ENCODE peak calls at places on chromosomes 4 and X, in seven cellular contexts. C is A549; Z is dorsolateral prefrontal cortex; K is fibroblast of the aortic adventitia; U is GM13976; P is CD8-positive, alpha-beta T cell; R is K562. F is an unnamed sample.
A peak's percentile ranks its signal among the peaks of the same experiment; 100 is the strongest.

GRCh38 chr4:22245294-22245693 is 270.6 kb downstream of the ADGRA3 start:
- DNase-seq in C (no peak), Z (no peak), K (no peak), U (no peak), P (no peak), R (no peak), F (no peak)

GRCh38 chr4:138115053-138115452 is 127.1 kb downstream of the SLC7A11 start:
- DNase-seq in C (no peak), Z (no peak), K (no peak), U (no peak), P (no peak), R (no peak), F (no peak)

GRCh38 chrX:9340619-9341304 is 124.1 kb upstream of the TBL1X start:
- DNase-seq in C (no peak), Z (peak; percentile 12), K (peak; percentile 82), U (peak; percentile 40), P (peak; percentile 66), R (no peak), F (no peak)

GRCh38 chr4:151409470-151410313 is 716 bp downstream of the FHIP1A start:
- DNase-seq in C (no peak), Z (peak; percentile 33), K (no peak), U (peak; percentile 37), P (no peak), R (peak; percentile 10), F (peak; percentile 49)

GRCh38 chr4:7286170-7286569 is 93.8 kb downstream of the SORCS2 start:
- DNase-seq in C (no peak), Z (no peak), K (no peak), U (no peak), P (no peak), R (no peak), F (no peak)

GRCh38 chrX:80216086-80216485 is 201.5 kb downstream of the TBX22 start:
- DNase-seq in C (peak; percentile 63), Z (no peak), K (peak; percentile 83), U (no peak), P (no peak), R (no peak), F (no peak)

GRCh38 chr4:28557755-28558154 is 1697.1 kb downstream of the STIM2 start:
- DNase-seq in C (no peak), Z (no peak), K (peak; percentile 46), U (no peak), P (no peak), R (no peak), F (no peak)

GRCh38 chrX:37781808-37782207 is 1.9 kb downstream of the CYBB start:
- DNase-seq in C (no peak), Z (no peak), K (no peak), U (no peak), P (no peak), R (no peak), F (no peak)

GRCh38 chrX:21926116-21926515 is 14.4 kb upstream of the SMS start:
- DNase-seq in C (peak; percentile 18), Z (no peak), K (peak; percentile 69), U (no peak), P (no peak), R (no peak), F (no peak)

GRCh38 chr4:158051401-158052235 is 121.2 kb downstream of the GASK1B start:
- DNase-seq in C (peak; percentile 6), Z (no peak), K (peak; percentile 99), U (no peak), P (no peak), R (no peak), F (no peak)

GRCh38 chrX:24027985-24028384 is 999 bp upstream of the KLHL15 start:
- DNase-seq in C (no peak), Z (no peak), K (no peak), U (no peak), P (no peak), R (no peak), F (no peak)

GRCh38 chr4:53196195-53196641 is 169.6 kb downstream of the SCFD2 start:
- DNase-seq in C (no peak), Z (no peak), K (peak; percentile 25), U (no peak), P (no peak), R (no peak), F (no peak)

GRCh38 chr4:180960758-180961401 is 1282.3 kb upstream of the TENM3 start:
- DNase-seq in C (no peak), Z (no peak), K (peak; percentile 24), U (no peak), P (no peak), R (no peak), F (no peak)

GRCh38 chr4:5037553-5038551 is 13.4 kb upstream of the STK32B start:
- DNase-seq in C (peak; percentile 85), Z (no peak), K (peak; percentile 91), U (no peak), P (no peak), R (peak; percentile 26), F (no peak)

GRCh38 chr4:83486457-83487129 is 1.7 kb upstream of the ABRAXAS1 start:
- DNase-seq in C (no peak), Z (no peak), K (no peak), U (no peak), P (no peak), R (no peak), F (no peak)

GRCh38 chrX:110317079-110317819 is 636 bp downstream of the AMMECR1 start:
- DNase-seq in C (peak; percentile 2), Z (peak; percentile 10), K (no peak), U (peak; percentile 41), P (peak; percentile 61), R (no peak), F (peak; percentile 23)

GRCh38 chr4:86974481-86975050 is 39.8 kb downstream of the AFF1 start:
- DNase-seq in C (no peak), Z (no peak), K (no peak), U (no peak), P (no peak), R (no peak), F (no peak)

GRCh38 chr4:61772116-61772515 is 572.0 kb downstream of the ADGRL3 start:
- DNase-seq in C (no peak), Z (no peak), K (no peak), U (no peak), P (no peak), R (no peak), F (no peak)

GRCh38 chrX:16970977-16971376 is 24.5 kb downstream of the REPS2 start:
- DNase-seq in C (no peak), Z (no peak), K (peak; percentile 39), U (no peak), P (no peak), R (no peak), F (no peak)

GRCh38 chr4:119038465-119038864 is 97.2 kb upstream of the MYOZ2 start:
- DNase-seq in C (no peak), Z (no peak), K (peak; percentile 41), U (no peak), P (no peak), R (no peak), F (no peak)

GRCh38 chr4:62495039-62495438 is 1294.9 kb downstream of the ADGRL3 start:
- DNase-seq in C (no peak), Z (no peak), K (no peak), U (no peak), P (no peak), R (no peak), F (no peak)

GRCh38 chr4:3436798-3437581 is 4.8 kb upstream of the HGFAC start:
- DNase-seq in C (peak; percentile 76), Z (no peak), K (peak; percentile 51), U (no peak), P (no peak), R (no peak), F (no peak)

DNA sequence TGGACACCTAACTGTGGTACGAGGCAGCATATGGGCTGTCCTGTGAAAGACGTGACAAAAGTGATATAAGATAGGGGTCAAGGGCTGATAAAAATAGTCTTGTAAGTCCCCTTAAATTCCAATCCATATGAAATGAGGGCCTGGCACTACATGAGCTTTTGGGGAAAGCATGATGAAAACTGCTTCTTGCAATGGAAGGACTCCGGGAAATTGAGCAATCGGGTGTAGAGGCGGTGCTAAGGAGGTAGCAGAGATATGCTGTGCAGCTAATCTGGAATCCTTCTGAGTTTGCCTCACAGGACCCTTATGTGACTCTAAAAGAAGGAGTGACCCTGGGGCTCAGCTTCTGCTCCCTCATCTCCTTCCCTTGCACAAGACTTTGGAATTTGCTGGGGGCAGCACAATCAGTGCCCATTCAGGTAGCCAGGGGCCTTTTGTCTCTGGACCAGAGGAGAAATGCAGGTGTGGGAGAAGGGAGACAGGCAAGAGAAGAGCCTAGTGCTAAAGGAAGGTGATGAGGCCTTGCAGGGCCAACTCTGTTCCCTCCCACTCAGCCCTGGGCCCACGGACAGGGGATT is 12.8 kb downstream of the CLDN2 start:
- DNase-seq in C (peak; percentile 35), Z (no peak), K (peak; percentile 71), U (no peak), P (no peak), R (no peak), F (no peak)
- TF ChIP-seq CTCF in C (no peak), Z (no peak), K (no peak), U (no peak), P (no peak), R (no peak), F (no peak)

GRCh38 chr4:104735174-104735573 is 240.5 kb upstream of the CXXC4 start:
- DNase-seq in C (no peak), Z (no peak), K (no peak), U (no peak), P (no peak), R (no peak), F (no peak)
- TF ChIP-seq CTCF in C (no peak), Z (no peak), K (no peak), U (no peak), P (no peak), R (no peak), F (no peak)

DNA sequence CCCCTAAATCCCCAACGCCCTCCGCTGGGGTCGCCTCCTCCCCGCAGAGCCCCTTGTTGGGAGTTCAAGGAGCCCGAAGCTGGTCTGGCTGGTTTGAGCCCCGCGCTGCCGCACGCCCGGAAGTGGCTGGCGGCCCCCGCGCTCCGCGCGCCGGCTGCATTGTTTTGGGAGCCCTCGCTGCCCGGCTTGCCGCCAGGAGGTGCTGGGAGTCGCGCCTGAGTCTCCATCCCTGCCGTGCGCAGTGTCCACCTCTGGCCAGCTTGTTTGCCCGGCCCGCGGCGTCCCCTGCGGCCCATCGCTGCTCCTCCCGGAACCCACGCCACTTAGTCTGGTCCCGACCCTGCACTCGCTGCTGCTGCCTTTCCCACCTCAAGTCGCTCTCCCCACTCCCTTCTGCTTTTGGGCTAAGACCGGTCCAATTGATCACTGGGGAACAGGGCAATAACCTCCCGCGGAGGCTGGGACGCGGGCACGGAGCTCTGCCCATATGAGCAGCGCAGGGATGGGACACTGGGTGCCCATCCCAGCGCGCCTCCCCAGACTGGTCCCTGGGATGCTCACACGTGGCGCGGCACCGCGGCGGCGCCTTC is 2.2 kb upstream of the SFRP2 start:
- DNase-seq in C (peak; percentile 2), Z (no peak), K (no peak), U (peak; percentile 60), P (no peak), R (no peak), F (peak; percentile 32)
- TF ChIP-seq CTCF in C (no peak), Z (no peak), K (no peak), U (no peak), P (no peak), R (no peak), F (no peak)

DNA sequence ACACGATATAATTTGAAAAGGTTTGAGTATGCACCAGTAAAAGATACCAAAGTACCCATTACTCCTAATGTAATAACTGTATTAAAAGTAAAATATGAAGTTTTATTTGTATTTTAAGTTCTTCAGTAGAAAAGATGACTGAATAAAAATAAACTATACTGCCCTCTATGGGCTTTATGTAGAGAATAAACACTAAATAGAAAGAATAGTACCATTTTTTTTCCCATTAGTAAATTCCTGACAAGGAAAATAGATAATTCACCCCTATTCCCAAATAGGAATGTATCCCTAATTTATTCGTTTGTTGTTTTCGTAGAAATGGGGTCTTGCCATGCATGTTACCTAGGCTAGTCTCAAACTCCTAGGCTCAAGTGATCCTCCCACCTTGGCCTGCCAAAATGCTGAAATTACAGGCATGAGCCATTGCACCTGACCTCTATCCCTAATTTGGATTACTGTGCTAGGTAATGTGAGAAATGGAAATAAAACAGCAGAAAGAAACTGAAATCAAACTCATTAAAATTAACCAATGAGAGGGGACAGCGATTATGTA is 73.6 kb upstream of the COX18 start:
- DNase-seq in C (no peak), Z (no peak), K (no peak), U (no peak), P (no peak), R (no peak), F (no peak)
- TF ChIP-seq CTCF in C (peak; percentile 20), Z (peak; percentile 23), K (peak; percentile 19), U (no peak), P (peak; percentile 38), R (no peak), F (no peak)

F was measured in mesothelial cell of epicardium.